ENCODE peak calls at places on chromosomes 11 and 22, in ten cellular contexts. E is WTC11; C is naive thymus-derived CD8-positive, alpha-beta T cell; D is esophagus mucosa; K is gastrocnemius medialis; J is activated CD8-positive, alpha-beta T cell treated with anti-CD3 and anti-CD28 coated beads for 36 hours; A is stimulated activated naive B cell treated with anti-CD40 and anti-IgM and Interleukin-4, amounts not matched to agents 10 μg/mL and 1 μg/mL and 100 μg/mL, for 72 hours; F is stimulated activated naive CD8-positive, alpha-beta T cell treated with anti-CD3 and anti-CD28 coated beads, Interleukin-15, amount 100 ng/mL, for 72 hours; W is T-cell; O is sciatic nerve. S is an unnamed sample.

GRCh38 chr22:20128902-20129746 is 2.5 kb upstream of the ZDHHC8 start:
- ATAC-seq in A (no peak), F (peak), D (peak), K (no peak), J (peak), C (peak), W (peak), O (no peak), E (peak), S (no peak)

GRCh38 chr11:14687943-14688627 is 44.5 kb downstream of the PDE3B start:
- ATAC-seq in F (no peak), C (peak), K (no peak), A (no peak), E (no peak), J (no peak), O (no peak), W (peak), D (no peak), S (no peak)

GRCh38 chr11:126310992-126311310 is 7.1 kb downstream of the DCPS start:
- ATAC-seq in K (no peak), F (no peak), C (no peak), O (peak), J (no peak), E (no peak), A (no peak), D (no peak), W (no peak), S (no peak)

GRCh38 chr11:100712618-100713017 is 25.5 kb downstream of the ARHGAP42 start:
- ATAC-seq in A (no peak), C (no peak), W (no peak), D (no peak), E (no peak), K (no peak), J (no peak), O (no peak), F (no peak), S (no peak)

GRCh38 chr11:64987998-64988854 is 8.5 kb downstream of the BATF2 start:
- ATAC-seq in C (no peak), K (no peak), D (no peak), O (no peak), W (no peak), F (no peak), J (no peak), A (no peak), E (no peak), S (no peak)

GRCh38 chr22:38829485-38829884 is 14.3 kb downstream of the NPTXR start:
- ATAC-seq in K (no peak), F (no peak), C (no peak), W (no peak), J (no peak), A (no peak), E (no peak), O (no peak), D (no peak), S (no peak)

GRCh38 chr22:24145446-24146189 is 35.7 kb upstream of the SUSD2 start:
- ATAC-seq in O (peak), W (no peak), K (peak), J (no peak), A (no peak), F (no peak), E (peak), C (no peak), D (no peak), S (peak)

GRCh38 chr11:108370990-108371389 is 96.3 kb downstream of the C11orf65 start:
- ATAC-seq in A (no peak), K (no peak), C (no peak), W (no peak), F (no peak), E (no peak), O (no peak), D (no peak), J (no peak), S (no peak)

GRCh38 chr22:49871482-49871881 is 17.8 kb downstream of the ZBED4 start:
- ATAC-seq in A (no peak), O (no peak), J (no peak), D (no peak), K (no peak), E (no peak), C (no peak), W (no peak), F (no peak), S (no peak)

GRCh38 chr22:44671742-44672141 is 30.3 kb upstream of the PRR5 start:
- ATAC-seq in F (peak), O (peak), E (no peak), A (no peak), W (no peak), C (peak), D (peak), K (no peak), J (peak), S (no peak)

GRCh38 chr22:24994070-24994763 is 41.7 kb downstream of the KIAA1671 start:
- ATAC-seq in D (peak), J (peak), C (no peak), A (no peak), F (peak), O (no peak), E (peak), W (no peak), K (no peak), S (no peak)

GRCh38 chr11:771617-772204 is 5.6 kb downstream of the GATD1 start:
- ATAC-seq in A (no peak), K (no peak), W (no peak), O (no peak), C (no peak), D (no peak), J (no peak), F (no peak), E (peak), S (no peak)

GRCh38 chr22:46337870-46338269 is 2.4 kb downstream of the TRMU start:
- ATAC-seq in D (no peak), K (no peak), E (no peak), J (no peak), W (no peak), A (no peak), C (no peak), F (no peak), O (no peak), S (no peak)